ENCODE peak calls at places on chromosomes 16 and 17, in nine cellular contexts. S is MCF 10A; Q is HTR-8/SVneo; G is effector CD8-positive, alpha-beta T cell; O is ACHN; T is PC-3; F is epithelial cell of esophagus; Y is natural killer cell; D is IMR-90. K is an unnamed sample.

GRCh38 chr17:67274466-67274865 is 29.5 kb upstream of the HELZ start:
- DNase-seq in S (no peak), Q (no peak), G (no peak), O (no peak), T (no peak), F (no peak), Y (no peak), D (no peak), K (no peak)

GRCh38 chr16:58684001-58684353 is 593 bp downstream of the SLC38A7 start:
- DNase-seq in S (no peak), Q (peak), G (no peak), O (peak), T (peak), F (peak), Y (no peak), D (peak), K (no peak)

GRCh38 chr16:11094838-11095565 is 150.6 kb downstream of the CLEC16A start:
- DNase-seq in S (no peak), Q (no peak), G (no peak), O (no peak), T (no peak), F (no peak), Y (no peak), D (no peak), K (no peak)

GRCh38 chr17:181213-182163 is at the start of gene DOC2B:
- DNase-seq in S (no peak), Q (no peak), G (no peak), O (peak), T (peak), F (peak), Y (no peak), D (peak), K (no peak)

GRCh38 chr17:64599187-64599676 is 62.9 kb downstream of the SMURF2 start:
- DNase-seq in S (no peak), Q (no peak), G (peak), O (no peak), T (no peak), F (no peak), Y (peak), D (no peak), K (no peak)

GRCh38 chr17:47720754-47721533 is 12.1 kb upstream of the TBX21 start:
- DNase-seq in S (no peak), Q (no peak), G (peak), O (peak), T (peak), F (peak), Y (peak), D (no peak), K (no peak)

GRCh38 chr16:69865701-69866100 is 85.4 kb upstream of the CLEC18A start:
- DNase-seq in S (no peak), Q (peak), G (no peak), O (peak), T (no peak), F (no peak), Y (no peak), D (peak), K (peak)

GRCh38 chr16:86948046-86948445 is 369.1 kb downstream of the C16orf95 start:
- DNase-seq in S (no peak), Q (no peak), G (no peak), O (no peak), T (no peak), F (no peak), Y (no peak), D (no peak), K (no peak)

GRCh38 chr17:57365420-57365819 is 109.1 kb downstream of the MSI2 start:
- DNase-seq in S (no peak), Q (no peak), G (no peak), O (peak), T (no peak), F (no peak), Y (no peak), D (no peak), K (no peak)

GRCh38 chr16:48201515-48202201 is 42.4 kb upstream of the LONP2 start:
- DNase-seq in S (no peak), Q (no peak), G (no peak), O (no peak), T (no peak), F (no peak), Y (no peak), D (no peak), K (no peak)

GRCh38 chr16:50273888-50274770 is 7.8 kb downstream of the ADCY7 start:
- DNase-seq in S (no peak), Q (no peak), G (peak), O (no peak), T (no peak), F (no peak), Y (no peak), D (no peak), K (no peak)

GRCh38 chr16:53932975-53933374 is 229.0 kb downstream of the FTO start:
- DNase-seq in S (no peak), Q (no peak), G (no peak), O (no peak), T (no peak), F (no peak), Y (no peak), D (no peak), K (no peak)

K was measured in HS-27A.